ENCODE peak calls at places on chromosomes 12 and 14, in ten cellular contexts. Q is fibroblast of mammary gland; T is stimulated activated CD8-positive, alpha-beta memory T cell treated with anti-CD3 and anti-CD28 coated beads, Interleukin-4, amount 100 ng/mL, for 1 hour; R is cerebellar cortex; G is HS-27A; J is GM18507; N is fibroblast of gingiva; O is fibroblast of the conjunctiva; Y is NCI-H446 treated with DMSO at 0.1 percent for 48 hours; M is CD4-positive, alpha-beta T cell. V is an unnamed sample.

GRCh38 chr14:42141328-42141727 is 534.7 kb downstream of the LRFN5 start:
- DNase-seq in T (no peak), J (no peak), R (no peak), N (no peak), G (no peak), Y (no peak), O (no peak), M (no peak), Q (peak), V (no peak)

GRCh38 chr12:124778411-124778810 is 85.3 kb downstream of the SCARB1 start:
- DNase-seq in J (no peak), M (no peak), R (no peak), N (no peak), G (no peak), T (no peak), O (no peak), Q (no peak), Y (no peak), V (no peak)

GRCh38 chr14:103318750-103319419 is 15.2 kb upstream of the EIF5 start:
- DNase-seq in O (no peak), J (no peak), Q (no peak), G (no peak), R (no peak), N (no peak), Y (no peak), T (no peak), M (no peak), V (no peak)

GRCh38 chr14:68113328-68113930 is 293.9 kb downstream of the RAD51B start:
- DNase-seq in O (no peak), Y (no peak), G (no peak), R (no peak), M (no peak), T (no peak), J (no peak), N (peak), Q (no peak), V (no peak)

GRCh38 chr12:3315201-3315661 is 175.8 kb upstream of the PRMT8 start:
- DNase-seq in R (no peak), J (no peak), G (peak), N (peak), T (no peak), O (peak), M (no peak), Y (no peak), Q (peak), V (no peak)

GRCh38 chr12:116336542-116337065 is 59.1 kb upstream of the MED13L start:
- DNase-seq in Q (peak), J (no peak), T (no peak), G (no peak), R (no peak), Y (no peak), N (peak), O (no peak), M (no peak), V (no peak)

GRCh38 chr12:51941011-51941561 is 10.4 kb upstream of the ACVR1B start:
- DNase-seq in R (no peak), M (no peak), Q (peak), G (no peak), N (peak), T (no peak), J (no peak), Y (peak), O (no peak), V (no peak)

GRCh38 chr12:122393822-122394221 is 28.6 kb downstream of the CLIP1 start:
- DNase-seq in T (no peak), O (no peak), J (no peak), R (no peak), M (no peak), Q (no peak), Y (no peak), G (no peak), N (no peak), V (no peak)

GRCh38 chr12:109888179-109889020 is 8.1 kb upstream of the GLTP start:
- DNase-seq in R (no peak), O (peak), Y (no peak), J (no peak), G (peak), T (no peak), N (peak), Q (peak), M (peak), V (no peak)

GRCh38 chr14:21924479-21924878 is 250.9 kb upstream of the OR4E1 start:
- DNase-seq in Q (no peak), T (no peak), O (no peak), N (no peak), J (no peak), R (no peak), Y (no peak), G (no peak), M (peak), V (peak)

GRCh38 chr12:11849752-11850504 is 200.5 kb downstream of the ETV6 start:
- DNase-seq in Y (no peak), J (no peak), T (no peak), Q (no peak), G (no peak), R (no peak), N (no peak), O (no peak), M (no peak), V (no peak)

V was measured in Jurkat, Clone E6-1.